ENCODE peak calls at places on chromosomes 12 and 14, in five cellular contexts. P is tibial artery; L is CD8-positive, alpha-beta T cell; U is GM23248; K is body of pancreas. M is an unnamed sample.

GRCh38 chr12:27965966-27966365 is 6.6 kb downstream of the PTHLH start:
- DNase-seq in P (no peak), L (no peak), U (peak; percentile 83), K (no peak), M (no peak)

GRCh38 chr14:51597511-51597920 is 54.2 kb upstream of the FRMD6 start:
- DNase-seq in P (no peak), L (no peak), U (peak; percentile 91), K (no peak), M (no peak)

GRCh38 chr12:45586486-45586885 is 143.0 kb upstream of the ARID2 start:
- DNase-seq in P (no peak), L (no peak), U (no peak), K (no peak), M (no peak)

GRCh38 chr14:54488646-54489317 is at the start of gene GMFB:
- DNase-seq in P (peak; percentile 96), L (peak; percentile 91), U (peak; percentile 97), K (peak; percentile 94), M (peak; percentile 93)

GRCh38 chr14:71247106-71247505 is 339.8 kb downstream of the PCNX1 start:
- DNase-seq in P (no peak), L (no peak), U (peak; percentile 58), K (no peak), M (no peak)

GRCh38 chr14:68807148-68807600 is 14.3 kb upstream of the ZFP36L1 start:
- DNase-seq in P (peak; percentile 84), L (no peak), U (peak; percentile 87), K (peak; percentile 86), M (no peak)

GRCh38 chr12:47807338-47807737 is 12.4 kb downstream of the HDAC7 start:
- DNase-seq in P (peak; percentile 79), L (no peak), U (peak; percentile 26), K (no peak), M (no peak)

GRCh38 chr14:90695997-90696681 is 120.1 kb downstream of the TTC7B start:
- DNase-seq in P (no peak), L (no peak), U (no peak), K (no peak), M (no peak)

GRCh38 chr14:95043314-95043713 is 114.0 kb downstream of the DICER1 start:
- DNase-seq in P (peak; percentile 34), L (no peak), U (no peak), K (no peak), M (no peak)

GRCh38 chr14:89060191-89060590 is 235.7 kb downstream of the TTC8 start:
- DNase-seq in P (no peak), L (no peak), U (peak; percentile 6), K (no peak), M (peak; percentile 51)

GRCh38 chr12:106049546-106049945 is 89.2 kb downstream of the NUAK1 start:
- DNase-seq in P (no peak), L (no peak), U (no peak), K (no peak), M (no peak)

GRCh38 chr12:121453022-121453360 is 53.1 kb downstream of the RNF34 start:
- DNase-seq in P (no peak), L (no peak), U (no peak), K (no peak), M (no peak)
- H3K27ac ChIP-seq in P (no peak overlapping the region), L (no peak overlapping the region), U (no peak overlapping the region), K (no peak overlapping the region), M (no peak overlapping the region)

GRCh38 chr14:22479781-22480464 is 109.1 kb downstream of the DAD1 start:
- DNase-seq in P (no peak), L (no peak), U (no peak), K (no peak), M (no peak)
- H3K4me3 ChIP-seq in P (no peak overlapping the region), L (no peak overlapping the region), U (no peak overlapping the region), K (no peak overlapping the region), M (no peak overlapping the region)

DNA sequence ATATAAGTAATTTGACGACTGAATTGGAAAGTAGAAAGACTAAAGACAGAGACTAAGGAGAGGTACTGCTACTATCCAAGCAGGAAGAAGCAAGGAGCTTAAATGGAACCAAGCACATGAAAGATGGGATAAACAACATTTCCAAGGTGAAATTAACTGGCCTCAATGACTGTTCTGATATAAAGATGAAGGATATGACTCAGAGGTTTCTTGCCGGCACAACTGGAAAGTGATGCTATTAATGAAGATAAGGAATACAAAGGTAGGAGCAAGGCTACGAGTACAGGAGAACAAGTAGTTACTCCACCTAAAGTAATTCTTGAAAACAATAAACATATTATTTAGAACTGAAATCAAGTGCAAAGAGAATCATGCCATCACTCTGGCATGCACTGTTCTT is 6.4 kb downstream of the SNX6 start:
- DNase-seq in P (no peak), L (no peak), U (peak; percentile 24), K (no peak), M (no peak)
- H3K4me1 ChIP-seq in P (peaks cover 38% of the 10 kb centered on the region), L (peaks cover 10% of the 10 kb centered on the region), U (peaks cover 11% of the 10 kb centered on the region), K (peaks cover 3% of the 10 kb centered on the region), M (peaks cover 1% of the 10 kb centered on the region)

GRCh38 chr12:53603804-53604203 is 22.4 kb downstream of the ATF7 start:
- DNase-seq in P (no peak), L (no peak), U (no peak), K (no peak), M (no peak)
- H3K27ac ChIP-seq in P (no peak overlapping the region), L (no peak overlapping the region), U (no peak overlapping the region), K (no peak overlapping the region), M (no peak overlapping the region)

GRCh38 chr12:53677612-53678133 is 1.8 kb upstream of the ATP5MC2 start:
- DNase-seq in P (no peak), L (no peak), U (peak; percentile 39), K (no peak), M (peak; percentile 28)
- H3K4me3 ChIP-seq in P (peak overlapping the region; percentile 71), L (peak overlapping the region; percentile 67), U (peak overlapping the region; percentile 65), K (no peak overlapping the region), M (no peak overlapping the region)

GRCh38 chr12:65570451-65571130 is 253.7 kb upstream of the HMGA2 start:
- DNase-seq in P (no peak), L (no peak), U (no peak), K (no peak), M (no peak)

GRCh38 chr12:65566776-65567175 is 257.5 kb upstream of the HMGA2 start:
- DNase-seq in P (no peak), L (no peak), U (peak; percentile 40), K (no peak), M (no peak)

GRCh38 chr12:65567820-65568219 is 256.5 kb upstream of the HMGA2 start:
- DNase-seq in P (no peak), L (no peak), U (no peak), K (peak; percentile 25), M (peak; percentile 24)

GRCh38 chr12:65565601-65566560 is 258.4 kb upstream of the HMGA2 start:
- DNase-seq in P (no peak), L (no peak), U (peak; percentile 94), K (no peak), M (peak; percentile 35)

GRCh38 chr12:65568517-65568916 is 255.8 kb upstream of the HMGA2 start:
- DNase-seq in P (no peak), L (no peak), U (no peak), K (no peak), M (no peak)
- H3K4me1 ChIP-seq in P (peaks cover 13% of the 10 kb centered on the region), L (no peaks in the 10 kb centered on the region), U (peaks cover 36% of the 10 kb centered on the region), K (no peaks in the 10 kb centered on the region), M (peaks cover 41% of the 10 kb centered on the region)

GRCh38 chr12:120744922-120745493 is 19.4 kb downstream of the ACADS start:
- DNase-seq in P (no peak), L (no peak), U (no peak), K (no peak), M (no peak)

GRCh38 chr12:120751389-120751788 is 25.8 kb downstream of the ACADS start:
- DNase-seq in P (no peak), L (no peak), U (no peak), K (no peak), M (no peak)

GRCh38 chr12:120750806-120751205 is 25.2 kb downstream of the ACADS start:
- DNase-seq in P (no peak), L (no peak), U (no peak), K (no peak), M (no peak)

GRCh38 chr12:120749256-120749655 is 23.6 kb downstream of the ACADS start:
- DNase-seq in P (no peak), L (no peak), U (no peak), K (no peak), M (no peak)

DNA sequence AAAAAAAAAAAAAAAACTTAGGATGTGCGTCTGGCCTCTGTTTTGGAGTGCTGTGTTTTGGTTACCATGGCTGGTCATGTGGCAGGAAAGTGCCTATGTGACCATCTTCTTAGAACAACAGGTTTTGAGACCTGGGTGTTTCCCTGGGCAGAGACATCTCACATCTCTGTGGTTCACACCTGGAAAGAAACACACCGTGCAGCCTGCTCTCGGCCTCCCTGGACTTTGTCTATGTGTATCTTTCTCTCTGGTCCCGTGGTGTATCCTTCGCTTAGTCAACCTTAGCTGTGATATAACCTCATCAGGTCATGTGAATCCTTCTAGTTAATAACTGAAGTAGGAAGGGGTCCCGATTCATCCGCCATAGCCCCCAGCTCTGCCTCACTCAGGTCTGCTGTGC is 22.6 kb downstream of the ACADS start:
- DNase-seq in P (no peak), L (no peak), U (no peak), K (no peak), M (no peak)
- H3K27ac ChIP-seq in P (no peak overlapping the region), L (no peak overlapping the region), U (no peak overlapping the region), K (no peak overlapping the region), M (no peak overlapping the region)

DNA sequence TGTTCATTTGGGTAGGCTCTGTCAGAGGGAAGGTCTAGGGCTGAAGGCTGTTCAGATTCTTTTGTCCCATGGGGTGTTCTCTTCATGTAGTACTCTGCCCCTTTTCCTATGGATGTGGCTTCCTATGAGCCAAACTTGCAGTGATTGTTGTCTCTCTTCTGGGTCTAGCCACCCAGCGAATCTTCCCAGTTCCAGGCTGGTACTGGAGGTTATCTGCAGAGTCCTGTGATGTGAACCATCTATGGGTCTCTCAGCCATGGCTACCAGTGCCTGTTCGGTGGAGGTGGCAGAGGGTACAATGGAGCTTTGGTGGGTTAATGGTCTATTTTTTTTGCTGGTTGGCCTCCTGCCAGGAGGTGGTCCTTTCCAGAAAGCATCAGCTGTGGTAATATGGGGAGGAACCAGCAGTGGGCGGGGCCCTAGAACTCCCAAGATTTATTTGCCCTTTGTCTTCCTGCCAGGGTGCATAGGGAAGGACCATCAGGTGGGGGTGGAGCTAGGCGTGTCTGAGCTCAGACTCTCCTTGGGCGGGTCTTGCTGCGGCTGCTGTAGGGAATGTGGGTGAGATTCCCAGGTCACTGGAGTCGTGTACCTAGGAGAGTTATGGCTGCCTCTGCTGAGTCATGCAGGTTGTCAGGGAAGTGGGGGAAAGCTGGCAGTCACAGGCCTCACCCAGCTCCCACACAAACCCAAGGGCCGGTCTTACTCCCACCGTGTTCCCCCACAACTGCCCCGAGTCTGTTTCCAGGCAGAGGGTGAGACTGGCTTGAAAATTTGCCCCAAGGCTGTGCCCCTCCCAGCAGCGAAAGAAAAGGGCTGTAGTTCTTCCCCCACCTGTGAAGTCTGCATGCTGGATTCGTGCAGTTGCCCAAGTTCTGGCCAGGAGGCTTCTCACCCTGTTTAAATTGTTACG is 17.5 kb downstream of the MTRFR start:
- DNase-seq in P (no peak), L (no peak), U (no peak), K (peak; percentile 87), M (no peak)
- H3K4me3 ChIP-seq in P (no peak overlapping the region), L (no peak overlapping the region), U (no peak overlapping the region), K (no peak overlapping the region), M (no peak overlapping the region)